ENCODE peak calls at places on chromosomes 11 and 22, in seven cellular contexts. One of them, this sample, is unnamed.

GRCh38 chr11:1283091-1283511 is 26.3 kb downstream of the TOLLIP start:
- DNase-seq in HTR-8/SVneo: no peak
- DNase-seq in AG09309: no peak
- DNase-seq in tibial nerve: no peak
- DNase-seq in T-helper 2 cell: no peak
- DNase-seq in stimulated activated CD4-positive, alpha-beta T cell treated with anti-CD3 and anti-CD28 coated beads, Interleukin-4, amount 100 ng/mL, for 48 hours: no peak
- DNase-seq in substantia nigra: no peak
- DNase-seq in this sample: no peak

GRCh38 chr11:119115484-119116234 is 5.7 kb upstream of the HINFP start:
- DNase-seq in HTR-8/SVneo: no peak
- DNase-seq in AG09309: no peak
- DNase-seq in tibial nerve: peak
- DNase-seq in T-helper 2 cell: no peak
- DNase-seq in stimulated activated CD4-positive, alpha-beta T cell treated with anti-CD3 and anti-CD28 coated beads, Interleukin-4, amount 100 ng/mL, for 48 hours: no peak
- DNase-seq in substantia nigra: peak
- DNase-seq in this sample: no peak

GRCh38 chr22:22999473-22999872 is 70.8 kb upstream of the GNAZ start:
- DNase-seq in HTR-8/SVneo: no peak
- DNase-seq in AG09309: no peak
- DNase-seq in tibial nerve: no peak
- DNase-seq in T-helper 2 cell: no peak
- DNase-seq in stimulated activated CD4-positive, alpha-beta T cell treated with anti-CD3 and anti-CD28 coated beads, Interleukin-4, amount 100 ng/mL, for 48 hours: no peak
- DNase-seq in substantia nigra: no peak
- DNase-seq in this sample: no peak

GRCh38 chr22:20604776-20605221 is 97.4 kb downstream of the MED15 start:
- DNase-seq in HTR-8/SVneo: no peak
- DNase-seq in AG09309: no peak
- DNase-seq in tibial nerve: no peak
- DNase-seq in T-helper 2 cell: no peak
- DNase-seq in stimulated activated CD4-positive, alpha-beta T cell treated with anti-CD3 and anti-CD28 coated beads, Interleukin-4, amount 100 ng/mL, for 48 hours: no peak
- DNase-seq in substantia nigra: no peak
- DNase-seq in this sample: peak

GRCh38 chr11:120331301-120331966 is 4.8 kb upstream of the ARHGEF12 start:
- DNase-seq in HTR-8/SVneo: peak
- DNase-seq in AG09309: peak
- DNase-seq in tibial nerve: no peak
- DNase-seq in T-helper 2 cell: no peak
- DNase-seq in stimulated activated CD4-positive, alpha-beta T cell treated with anti-CD3 and anti-CD28 coated beads, Interleukin-4, amount 100 ng/mL, for 48 hours: no peak
- DNase-seq in substantia nigra: no peak
- DNase-seq in this sample: peak

GRCh38 chr11:5808500-5809121 is at the start of gene OR52N2:
- DNase-seq in HTR-8/SVneo: peak
- DNase-seq in AG09309: peak
- DNase-seq in tibial nerve: peak
- DNase-seq in T-helper 2 cell: peak
- DNase-seq in stimulated activated CD4-positive, alpha-beta T cell treated with anti-CD3 and anti-CD28 coated beads, Interleukin-4, amount 100 ng/mL, for 48 hours: peak
- DNase-seq in substantia nigra: peak
- DNase-seq in this sample: peak

GRCh38 chr22:24137595-24137994 is 43.7 kb upstream of the SUSD2 start:
- DNase-seq in HTR-8/SVneo: no peak
- DNase-seq in AG09309: no peak
- DNase-seq in tibial nerve: no peak
- DNase-seq in T-helper 2 cell: no peak
- DNase-seq in stimulated activated CD4-positive, alpha-beta T cell treated with anti-CD3 and anti-CD28 coated beads, Interleukin-4, amount 100 ng/mL, for 48 hours: no peak
- DNase-seq in substantia nigra: no peak
- DNase-seq in this sample: no peak

GRCh38 chr11:119774180-119774763 is 45.3 kb upstream of the NECTIN1 start:
- DNase-seq in HTR-8/SVneo: no peak
- DNase-seq in AG09309: no peak
- DNase-seq in tibial nerve: no peak
- DNase-seq in T-helper 2 cell: no peak
- DNase-seq in stimulated activated CD4-positive, alpha-beta T cell treated with anti-CD3 and anti-CD28 coated beads, Interleukin-4, amount 100 ng/mL, for 48 hours: no peak
- DNase-seq in substantia nigra: no peak
- DNase-seq in this sample: peak

GRCh38 chr11:60762851-60763691 is 6.4 kb downstream of the MS4A15 start:
- DNase-seq in HTR-8/SVneo: no peak
- DNase-seq in AG09309: no peak
- DNase-seq in tibial nerve: no peak
- DNase-seq in T-helper 2 cell: no peak
- DNase-seq in stimulated activated CD4-positive, alpha-beta T cell treated with anti-CD3 and anti-CD28 coated beads, Interleukin-4, amount 100 ng/mL, for 48 hours: no peak
- DNase-seq in substantia nigra: no peak
- DNase-seq in this sample: peak

GRCh38 chr11:59221438-59221837 is 8.7 kb upstream of the MPEG1 start:
- DNase-seq in HTR-8/SVneo: no peak
- DNase-seq in AG09309: peak
- DNase-seq in tibial nerve: no peak
- DNase-seq in T-helper 2 cell: no peak
- DNase-seq in stimulated activated CD4-positive, alpha-beta T cell treated with anti-CD3 and anti-CD28 coated beads, Interleukin-4, amount 100 ng/mL, for 48 hours: no peak
- DNase-seq in substantia nigra: no peak
- DNase-seq in this sample: no peak

GRCh38 chr11:120181446-120181992 is 29.3 kb upstream of the OAF start:
- DNase-seq in HTR-8/SVneo: no peak
- DNase-seq in AG09309: no peak
- DNase-seq in tibial nerve: no peak
- DNase-seq in T-helper 2 cell: no peak
- DNase-seq in stimulated activated CD4-positive, alpha-beta T cell treated with anti-CD3 and anti-CD28 coated beads, Interleukin-4, amount 100 ng/mL, for 48 hours: no peak
- DNase-seq in substantia nigra: no peak
- DNase-seq in this sample: no peak

GRCh38 chr11:45848654-45849081 is 1.4 kb downstream of the CRY2 start:
- DNase-seq in HTR-8/SVneo: no peak
- DNase-seq in AG09309: no peak
- DNase-seq in tibial nerve: no peak
- DNase-seq in T-helper 2 cell: no peak
- DNase-seq in stimulated activated CD4-positive, alpha-beta T cell treated with anti-CD3 and anti-CD28 coated beads, Interleukin-4, amount 100 ng/mL, for 48 hours: no peak
- DNase-seq in substantia nigra: no peak
- DNase-seq in this sample: no peak

GRCh38 chr11:2551131-2551530 is 106.3 kb downstream of the KCNQ1 start:
- DNase-seq in HTR-8/SVneo: no peak
- DNase-seq in AG09309: no peak
- DNase-seq in tibial nerve: no peak
- DNase-seq in T-helper 2 cell: no peak
- DNase-seq in stimulated activated CD4-positive, alpha-beta T cell treated with anti-CD3 and anti-CD28 coated beads, Interleukin-4, amount 100 ng/mL, for 48 hours: no peak
- DNase-seq in substantia nigra: no peak
- DNase-seq in this sample: no peak

GRCh38 chr11:13868710-13869403 is 93.7 kb upstream of the SPON1 start:
- DNase-seq in HTR-8/SVneo: no peak
- DNase-seq in AG09309: no peak
- DNase-seq in tibial nerve: no peak
- DNase-seq in T-helper 2 cell: no peak
- DNase-seq in stimulated activated CD4-positive, alpha-beta T cell treated with anti-CD3 and anti-CD28 coated beads, Interleukin-4, amount 100 ng/mL, for 48 hours: no peak
- DNase-seq in substantia nigra: no peak
- DNase-seq in this sample: no peak

GRCh38 chr11:88183233-88183632 is 8.0 kb upstream of the RAB38 start:
- DNase-seq in HTR-8/SVneo: no peak
- DNase-seq in AG09309: no peak
- DNase-seq in tibial nerve: no peak
- DNase-seq in T-helper 2 cell: no peak
- DNase-seq in stimulated activated CD4-positive, alpha-beta T cell treated with anti-CD3 and anti-CD28 coated beads, Interleukin-4, amount 100 ng/mL, for 48 hours: no peak
- DNase-seq in substantia nigra: no peak
- DNase-seq in this sample: no peak

GRCh38 chr11:86380295-86380694 is 5.6 kb downstream of the CCDC81 start:
- DNase-seq in HTR-8/SVneo: no peak
- DNase-seq in AG09309: no peak
- DNase-seq in tibial nerve: no peak
- DNase-seq in T-helper 2 cell: no peak
- DNase-seq in stimulated activated CD4-positive, alpha-beta T cell treated with anti-CD3 and anti-CD28 coated beads, Interleukin-4, amount 100 ng/mL, for 48 hours: no peak
- DNase-seq in substantia nigra: no peak
- DNase-seq in this sample: no peak